ENCODE peak calls at places on chromosomes 1 and 21, in ten cellular contexts. One of them, this sample, is unnamed.

GRCh38 chr1:48242126-48242736 is 19.7 kb downstream of the SLC5A9 start:
- DNase-seq in esophagus squamous epithelium: no peak
- DNase-seq in right lobe of liver: no peak
- DNase-seq in uterus: no peak
- DNase-seq in stomach: no peak
- DNase-seq in mesendoderm: no peak
- DNase-seq in fibroblast of lung: no peak
- DNase-seq in CD4-positive, alpha-beta T cell: no peak
- DNase-seq in kidney: no peak
- DNase-seq in iPS DF 6.9: no peak
- DNase-seq in this sample: no peak

GRCh38 chr21:32411366-32412161 is 942 bp upstream of the EVA1C start:
- DNase-seq in stomach: peak
- DNase-seq in mesendoderm: no peak
- DNase-seq in right lobe of liver: peak
- DNase-seq in CD4-positive, alpha-beta T cell: peak
- DNase-seq in kidney: peak
- DNase-seq in fibroblast of lung: peak
- DNase-seq in uterus: peak
- DNase-seq in iPS DF 6.9: no peak
- DNase-seq in esophagus squamous epithelium: peak
- DNase-seq in this sample: peak

GRCh38 chr1:1085911-1086841 is 12.1 kb upstream of the RNF223 start:
- DNase-seq in fibroblast of lung: no peak
- DNase-seq in stomach: no peak
- DNase-seq in uterus: peak
- DNase-seq in kidney: peak
- DNase-seq in mesendoderm: no peak
- DNase-seq in esophagus squamous epithelium: no peak
- DNase-seq in iPS DF 6.9: no peak
- DNase-seq in right lobe of liver: no peak
- DNase-seq in CD4-positive, alpha-beta T cell: no peak
- DNase-seq in this sample: no peak

GRCh38 chr1:213327318-213327667 is 276.3 kb downstream of the RPS6KC1 start:
- DNase-seq in stomach: no peak
- DNase-seq in uterus: no peak
- DNase-seq in CD4-positive, alpha-beta T cell: no peak
- DNase-seq in mesendoderm: peak
- DNase-seq in fibroblast of lung: peak
- DNase-seq in iPS DF 6.9: no peak
- DNase-seq in esophagus squamous epithelium: no peak
- DNase-seq in right lobe of liver: peak
- DNase-seq in kidney: no peak
- DNase-seq in this sample: no peak

GRCh38 chr1:99533909-99534907 is 111.7 kb upstream of the PALMD start:
- DNase-seq in CD4-positive, alpha-beta T cell: no peak
- DNase-seq in mesendoderm: peak
- DNase-seq in fibroblast of lung: no peak
- DNase-seq in iPS DF 6.9: no peak
- DNase-seq in uterus: no peak
- DNase-seq in kidney: no peak
- DNase-seq in stomach: no peak
- DNase-seq in esophagus squamous epithelium: no peak
- DNase-seq in right lobe of liver: no peak
- DNase-seq in this sample: no peak

GRCh38 chr1:200887036-200887435 is 7.7 kb upstream of the INAVA start:
- DNase-seq in right lobe of liver: no peak
- DNase-seq in fibroblast of lung: no peak
- DNase-seq in iPS DF 6.9: no peak
- DNase-seq in CD4-positive, alpha-beta T cell: no peak
- DNase-seq in esophagus squamous epithelium: no peak
- DNase-seq in kidney: no peak
- DNase-seq in stomach: no peak
- DNase-seq in uterus: no peak
- DNase-seq in mesendoderm: no peak
- DNase-seq in this sample: no peak

GRCh38 chr1:77400781-77401180 is 119.0 kb downstream of the AK5 start:
- DNase-seq in mesendoderm: no peak
- DNase-seq in esophagus squamous epithelium: no peak
- DNase-seq in fibroblast of lung: no peak
- DNase-seq in right lobe of liver: no peak
- DNase-seq in uterus: no peak
- DNase-seq in stomach: no peak
- DNase-seq in iPS DF 6.9: no peak
- DNase-seq in kidney: no peak
- DNase-seq in CD4-positive, alpha-beta T cell: no peak
- DNase-seq in this sample: no peak

GRCh38 chr1:116666747-116667576 is 571 bp downstream of the IGSF3 start:
- DNase-seq in fibroblast of lung: no peak
- DNase-seq in stomach: peak
- DNase-seq in uterus: no peak
- DNase-seq in iPS DF 6.9: no peak
- DNase-seq in CD4-positive, alpha-beta T cell: no peak
- DNase-seq in esophagus squamous epithelium: no peak
- DNase-seq in mesendoderm: peak
- DNase-seq in right lobe of liver: peak
- DNase-seq in kidney: no peak
- DNase-seq in this sample: no peak

GRCh38 chr1:85553936-85554335 is 26.6 kb upstream of the CCN1 start:
- DNase-seq in esophagus squamous epithelium: no peak
- DNase-seq in iPS DF 6.9: no peak
- DNase-seq in kidney: no peak
- DNase-seq in mesendoderm: no peak
- DNase-seq in uterus: no peak
- DNase-seq in right lobe of liver: no peak
- DNase-seq in CD4-positive, alpha-beta T cell: no peak
- DNase-seq in stomach: no peak
- DNase-seq in fibroblast of lung: no peak
- DNase-seq in this sample: no peak

GRCh38 chr1:236149696-236150228 is 7.4 kb downstream of the GPR137B start:
- DNase-seq in mesendoderm: no peak
- DNase-seq in uterus: no peak
- DNase-seq in fibroblast of lung: no peak
- DNase-seq in kidney: no peak
- DNase-seq in right lobe of liver: peak
- DNase-seq in esophagus squamous epithelium: no peak
- DNase-seq in stomach: peak
- DNase-seq in CD4-positive, alpha-beta T cell: no peak
- DNase-seq in iPS DF 6.9: no peak
- DNase-seq in this sample: no peak

GRCh38 chr1:19210772-19211549 is 895 bp upstream of the UBR4 start:
- DNase-seq in iPS DF 6.9: no peak
- DNase-seq in CD4-positive, alpha-beta T cell: no peak
- DNase-seq in stomach: no peak
- DNase-seq in esophagus squamous epithelium: no peak
- DNase-seq in mesendoderm: peak
- DNase-seq in kidney: no peak
- DNase-seq in right lobe of liver: no peak
- DNase-seq in uterus: no peak
- DNase-seq in fibroblast of lung: peak
- DNase-seq in this sample: no peak

GRCh38 chr1:246110343-246111219 is 396.5 kb downstream of the SMYD3 start:
- DNase-seq in esophagus squamous epithelium: no peak
- DNase-seq in uterus: no peak
- DNase-seq in mesendoderm: peak
- DNase-seq in fibroblast of lung: peak
- DNase-seq in kidney: no peak
- DNase-seq in CD4-positive, alpha-beta T cell: no peak
- DNase-seq in iPS DF 6.9: no peak
- DNase-seq in stomach: no peak
- DNase-seq in right lobe of liver: no peak
- DNase-seq in this sample: no peak

GRCh38 chr1:246104927-246105326 is 402.2 kb downstream of the SMYD3 start:
- DNase-seq in stomach: no peak
- DNase-seq in iPS DF 6.9: no peak
- DNase-seq in kidney: no peak
- DNase-seq in fibroblast of lung: no peak
- DNase-seq in esophagus squamous epithelium: no peak
- DNase-seq in right lobe of liver: no peak
- DNase-seq in mesendoderm: no peak
- DNase-seq in uterus: no peak
- DNase-seq in CD4-positive, alpha-beta T cell: no peak
- DNase-seq in this sample: no peak

GRCh38 chr1:246108278-246108925 is 398.7 kb downstream of the SMYD3 start:
- DNase-seq in kidney: no peak
- DNase-seq in iPS DF 6.9: no peak
- DNase-seq in right lobe of liver: no peak
- DNase-seq in uterus: no peak
- DNase-seq in CD4-positive, alpha-beta T cell: no peak
- DNase-seq in mesendoderm: no peak
- DNase-seq in stomach: no peak
- DNase-seq in esophagus squamous epithelium: no peak
- DNase-seq in fibroblast of lung: no peak
- DNase-seq in this sample: no peak

GRCh38 chr1:246107516-246108277 is 399.4 kb downstream of the SMYD3 start:
- DNase-seq in stomach: no peak
- DNase-seq in esophagus squamous epithelium: no peak
- DNase-seq in mesendoderm: peak
- DNase-seq in fibroblast of lung: peak
- DNase-seq in uterus: no peak
- DNase-seq in kidney: no peak
- DNase-seq in CD4-positive, alpha-beta T cell: no peak
- DNase-seq in iPS DF 6.9: no peak
- DNase-seq in right lobe of liver: no peak
- DNase-seq in this sample: no peak

DNA sequence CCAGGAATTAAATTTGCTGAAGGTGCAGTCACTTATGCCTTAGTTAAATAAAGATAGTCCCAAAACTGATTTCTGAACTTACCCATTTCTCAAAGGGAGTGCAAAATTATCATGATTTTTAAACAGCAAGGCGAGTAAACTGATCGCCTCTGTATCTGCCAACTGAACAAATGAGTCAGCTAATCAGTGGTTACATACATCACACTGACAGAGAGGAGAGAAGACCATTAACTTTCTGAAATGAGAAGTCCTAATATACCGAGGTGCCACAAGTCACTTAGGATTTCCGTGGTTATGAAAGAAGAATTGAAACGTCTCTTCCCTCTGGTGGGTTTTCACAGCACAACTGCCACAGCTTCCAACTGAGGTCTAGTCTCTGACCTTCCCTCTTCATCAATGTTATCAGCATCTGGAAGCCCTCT is 400.7 kb downstream of the SMYD3 start:
- DNase-seq in right lobe of liver: no peak
- DNase-seq in iPS DF 6.9: no peak
- DNase-seq in kidney: no peak
- DNase-seq in mesendoderm: no peak
- DNase-seq in fibroblast of lung: no peak
- DNase-seq in stomach: no peak
- DNase-seq in esophagus squamous epithelium: no peak
- DNase-seq in uterus: no peak
- DNase-seq in CD4-positive, alpha-beta T cell: no peak
- DNase-seq in this sample: no peak
- H3K27ac ChIP-seq in right lobe of liver: no peak
- H3K27ac ChIP-seq in iPS DF 6.9: no peak
- H3K27ac ChIP-seq in kidney: no peak
- H3K27ac ChIP-seq in mesendoderm: no peak
- H3K27ac ChIP-seq in fibroblast of lung: no peak
- H3K27ac ChIP-seq in stomach: no peak
- H3K27ac ChIP-seq in esophagus squamous epithelium: no peak
- H3K27ac ChIP-seq in uterus: no peak
- H3K27ac ChIP-seq in CD4-positive, alpha-beta T cell: no peak
- H3K27ac ChIP-seq in this sample: no peak

GRCh38 chr1:161187311-161187710 is 10.0 kb upstream of the B4GALT3 start:
- DNase-seq in right lobe of liver: peak
- DNase-seq in fibroblast of lung: no peak
- DNase-seq in iPS DF 6.9: no peak
- DNase-seq in kidney: peak
- DNase-seq in stomach: no peak
- DNase-seq in CD4-positive, alpha-beta T cell: no peak
- DNase-seq in esophagus squamous epithelium: no peak
- DNase-seq in mesendoderm: no peak
- DNase-seq in uterus: no peak
- DNase-seq in this sample: no peak
- H3K27ac ChIP-seq in right lobe of liver: no peak
- H3K27ac ChIP-seq in fibroblast of lung: no peak
- H3K27ac ChIP-seq in iPS DF 6.9: no peak
- H3K27ac ChIP-seq in kidney: no peak
- H3K27ac ChIP-seq in stomach: no peak
- H3K27ac ChIP-seq in CD4-positive, alpha-beta T cell: peak
- H3K27ac ChIP-seq in esophagus squamous epithelium: peak
- H3K27ac ChIP-seq in mesendoderm: no peak
- H3K27ac ChIP-seq in uterus: no peak
- H3K27ac ChIP-seq in this sample: peak

DNA sequence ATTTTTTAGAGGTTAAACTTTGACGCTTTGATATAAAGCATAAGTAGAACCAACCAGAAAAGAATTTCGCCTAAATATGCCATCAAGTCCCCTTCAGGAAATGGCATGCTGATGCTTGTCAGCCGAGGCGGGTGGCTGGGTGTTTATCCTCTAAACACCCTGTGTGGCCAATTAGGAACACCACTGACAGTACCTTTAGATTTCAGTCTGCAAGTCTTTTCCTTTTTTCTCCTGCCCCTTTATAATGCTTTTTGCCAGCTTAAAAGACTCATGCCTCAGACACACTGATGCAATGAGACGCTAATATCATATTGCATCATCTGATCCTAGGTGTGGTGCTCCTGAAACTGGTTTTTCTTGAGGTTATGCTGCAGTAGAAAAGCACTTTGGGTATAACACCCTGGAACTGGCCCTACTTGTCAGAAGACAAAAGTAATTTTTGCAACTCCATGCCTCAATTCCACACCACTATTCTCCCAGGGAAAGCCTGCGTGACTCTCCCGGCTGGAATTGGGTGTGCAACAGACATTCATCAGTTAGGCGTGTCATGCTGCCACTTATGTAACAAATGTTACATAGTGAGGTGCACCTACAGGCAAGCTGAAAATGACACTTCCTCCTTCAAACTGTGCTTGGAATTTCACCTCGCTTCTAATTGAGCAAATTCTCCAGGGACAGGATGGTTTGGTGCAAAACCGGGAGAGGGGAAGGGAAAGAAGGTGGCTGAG is 2.0 kb upstream of the RCC2 start:
- DNase-seq in stomach: no peak
- DNase-seq in mesendoderm: peak
- DNase-seq in CD4-positive, alpha-beta T cell: no peak
- DNase-seq in uterus: no peak
- DNase-seq in kidney: peak
- DNase-seq in fibroblast of lung: peak
- DNase-seq in right lobe of liver: no peak
- DNase-seq in iPS DF 6.9: no peak
- DNase-seq in esophagus squamous epithelium: no peak
- DNase-seq in this sample: no peak
- H3K27ac ChIP-seq in stomach: no peak
- H3K27ac ChIP-seq in mesendoderm: peak
- H3K27ac ChIP-seq in CD4-positive, alpha-beta T cell: no peak
- H3K27ac ChIP-seq in uterus: no peak
- H3K27ac ChIP-seq in kidney: no peak
- H3K27ac ChIP-seq in fibroblast of lung: no peak
- H3K27ac ChIP-seq in right lobe of liver: no peak
- H3K27ac ChIP-seq in iPS DF 6.9: no peak
- H3K27ac ChIP-seq in esophagus squamous epithelium: peak
- H3K27ac ChIP-seq in this sample: peak

DNA sequence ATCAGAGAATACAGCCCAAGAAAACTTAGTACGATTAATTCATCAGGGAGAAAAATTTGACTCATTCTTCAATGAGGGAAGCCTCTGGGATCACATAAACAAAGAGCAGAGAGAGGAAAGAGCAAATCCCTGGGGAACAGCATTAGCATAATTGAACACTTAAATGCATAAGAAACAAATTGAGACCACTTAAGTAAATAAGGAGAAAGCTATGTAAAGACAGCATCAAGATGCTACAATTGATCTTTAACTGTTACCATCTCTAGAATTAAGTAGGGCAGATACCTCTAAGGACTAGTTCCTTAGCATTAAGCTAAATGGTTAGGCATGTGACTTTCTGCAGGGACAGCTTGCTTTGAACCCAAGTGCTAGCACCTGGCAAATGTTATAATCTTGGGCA is 265.1 kb upstream of the NEGR1 start:
- DNase-seq in iPS DF 6.9: no peak
- DNase-seq in fibroblast of lung: peak
- DNase-seq in stomach: no peak
- DNase-seq in mesendoderm: peak
- DNase-seq in CD4-positive, alpha-beta T cell: no peak
- DNase-seq in uterus: no peak
- DNase-seq in kidney: no peak
- DNase-seq in esophagus squamous epithelium: no peak
- DNase-seq in right lobe of liver: no peak
- DNase-seq in this sample: no peak
- H3K27ac ChIP-seq in iPS DF 6.9: no peak
- H3K27ac ChIP-seq in fibroblast of lung: no peak
- H3K27ac ChIP-seq in stomach: no peak
- H3K27ac ChIP-seq in mesendoderm: no peak
- H3K27ac ChIP-seq in CD4-positive, alpha-beta T cell: no peak
- H3K27ac ChIP-seq in uterus: no peak
- H3K27ac ChIP-seq in kidney: no peak
- H3K27ac ChIP-seq in esophagus squamous epithelium: no peak
- H3K27ac ChIP-seq in right lobe of liver: no peak
- H3K27ac ChIP-seq in this sample: no peak

This sample was measured in breast epithelium.